ENCODE peak calls at places on chromosomes 6 and 20, in seven cellular contexts. K is CD8-positive, alpha-beta memory T cell; N is Peyer's patch; B is PC-9; H is SJSA1; F is astrocyte; L is CD8-positive, alpha-beta T cell. U is an unnamed sample. For H3K4me1, the result is how much of the 10 kb centered on the place peaks cover.

GRCh38 chr6:85453490-85453889 is 3.6 kb downstream of the NT5E start:
- DNase-seq in K (peak), N (no peak), B (no peak), H (no peak), F (no peak), L (peak), U (no peak)

GRCh38 chr6:170011233-170012142 is 260.1 kb downstream of the ERMARD start:
- DNase-seq in K (no peak), N (peak), B (no peak), H (no peak), F (no peak), L (no peak), U (no peak)

GRCh38 chr6:30888472-30889137 is 4.3 kb downstream of the DDR1 start:
- DNase-seq in K (no peak), N (no peak), B (no peak), H (peak), F (peak), L (no peak), U (no peak)

GRCh38 chr20:45044084-45044573 is 56.8 kb downstream of the KCNS1 start:
- DNase-seq in K (peak), N (no peak), B (peak), H (peak), F (peak), L (peak), U (peak)

GRCh38 chr20:53606364-53606985 is 12.8 kb upstream of the ZNF217 start:
- DNase-seq in K (no peak), N (no peak), B (no peak), H (no peak), F (peak), L (peak), U (no peak)

GRCh38 chr6:111985202-111985731 is 68.6 kb upstream of the CCN6 start:
- DNase-seq in K (no peak), N (no peak), B (peak), H (peak), F (peak), L (no peak), U (no peak)

GRCh38 chr20:15561707-15562106 is 1011.5 kb downstream of the KIF16B start:
- DNase-seq in K (no peak), N (no peak), B (no peak), H (no peak), F (no peak), L (no peak), U (no peak)

GRCh38 chr20:51928931-51929330 is 126.6 kb upstream of the SALL4 start:
- DNase-seq in K (no peak), N (no peak), B (no peak), H (no peak), F (no peak), L (no peak), U (no peak)

GRCh38 chr20:35192071-35192872 is 20.4 kb downstream of the PROCR start:
- DNase-seq in K (no peak), N (no peak), B (no peak), H (no peak), F (no peak), L (no peak), U (peak)

GRCh38 chr6:41271901-41272395 is 14.5 kb downstream of the TREM1 start:
- DNase-seq in K (no peak), N (no peak), B (no peak), H (no peak), F (no peak), L (no peak), U (no peak)

GRCh38 chr6:44428682-44429081 is 41.2 kb downstream of the CDC5L start:
- DNase-seq in K (no peak), N (no peak), B (no peak), H (no peak), F (no peak), L (no peak), U (no peak)

GRCh38 chr20:22579711-22580697 is 4.4 kb downstream of the FOXA2 start:
- DNase-seq in K (no peak), N (no peak), B (no peak), H (no peak), F (no peak), L (no peak), U (no peak)

GRCh38 chr6:27129095-27129815 is 118.2 kb upstream of the PRSS16 start:
- DNase-seq in K (no peak), N (no peak), B (no peak), H (no peak), F (no peak), L (no peak), U (no peak)

GRCh38 chr6:123801067-123801466 is 2.6 kb upstream of the NKAIN2 start:
- DNase-seq in K (no peak), N (no peak), B (no peak), H (no peak), F (no peak), L (no peak), U (no peak)

GRCh38 chr20:13336308-13337089 is 115.4 kb downstream of the ISM1 start:
- DNase-seq in K (no peak), N (no peak), B (peak), H (no peak), F (no peak), L (no peak), U (no peak)

GRCh38 chr6:36368921-36369880 is 18.3 kb downstream of the ETV7 start:
- DNase-seq in K (no peak), N (no peak), B (no peak), H (no peak), F (peak), L (no peak), U (no peak)

GRCh38 chr6:141421378-141421777 is 711.3 kb upstream of the GJE1 start:
- DNase-seq in K (no peak), N (no peak), B (peak), H (peak), F (peak), L (no peak), U (no peak)

GRCh38 chr20:38113401-38114325 is 51.4 kb downstream of the TGM2 start:
- DNase-seq in K (no peak), N (no peak), B (peak), H (peak), F (no peak), L (no peak), U (peak)

GRCh38 chr6:12010635-12011275 is 1.4 kb upstream of the HIVEP1 start:
- DNase-seq in K (no peak), N (peak), B (peak), H (peak), F (no peak), L (no peak), U (no peak)

GRCh38 chr20:62364911-62365736 is 2.0 kb downstream of the LAMA5 start:
- DNase-seq in K (no peak), N (no peak), B (peak), H (no peak), F (no peak), L (no peak), U (no peak)

GRCh38 chr6:25307805-25308494 is 28.8 kb downstream of the CARMIL1 start:
- DNase-seq in K (no peak), N (no peak), B (no peak), H (no peak), F (no peak), L (no peak), U (no peak)

GRCh38 chr6:28333599-28334018 is 2.3 kb downstream of the ZSCAN31 start:
- DNase-seq in K (no peak), N (no peak), B (no peak), H (no peak), F (no peak), L (no peak), U (no peak)

GRCh38 chr6:28333047-28333446 is 2.9 kb downstream of the ZSCAN31 start:
- DNase-seq in K (no peak), N (no peak), B (no peak), H (no peak), F (no peak), L (no peak), U (no peak)

GRCh38 chr6:28335040-28335563 is 846 bp downstream of the ZSCAN31 start:
- DNase-seq in K (no peak), N (no peak), B (no peak), H (no peak), F (no peak), L (no peak), U (no peak)

GRCh38 chr6:28335564-28336283 is at the start of gene ZSCAN31:
- DNase-seq in K (peak), N (peak), B (peak), H (peak), F (peak), L (peak), U (peak)

DNA sequence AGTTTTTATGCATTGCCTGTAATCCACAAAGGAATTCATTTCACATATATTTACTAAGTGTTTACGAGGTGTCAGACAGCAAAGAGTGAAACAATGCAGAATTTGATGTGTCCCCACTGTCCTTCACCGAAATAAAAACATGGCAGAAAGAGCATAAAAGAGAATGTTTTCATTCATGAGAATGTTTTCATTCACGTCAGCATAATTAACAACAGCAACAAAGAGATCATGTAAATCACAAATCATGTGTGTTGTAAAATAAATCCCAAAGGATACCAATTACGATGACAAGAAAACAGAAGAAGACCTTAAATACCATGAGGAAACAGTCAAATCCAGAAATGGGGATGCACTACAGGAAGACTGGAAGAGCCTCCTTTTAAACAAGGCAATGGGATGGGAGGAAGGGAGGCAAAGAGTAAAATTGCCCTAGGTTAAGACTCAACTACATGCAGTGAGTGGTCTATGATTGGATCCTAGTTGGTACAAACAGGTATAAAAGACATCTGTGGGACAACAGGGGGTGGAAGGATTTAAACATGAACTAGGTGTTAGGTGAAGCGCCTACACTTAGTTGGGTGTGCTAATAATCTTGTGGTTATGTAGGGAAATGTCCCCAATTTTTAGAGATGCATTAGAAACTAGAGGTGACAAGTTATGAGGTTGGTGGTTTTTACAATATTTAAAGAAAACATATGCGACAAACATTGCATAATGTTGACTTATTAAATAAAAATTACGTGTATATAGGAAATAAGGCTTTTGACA is 1.5 kb downstream of the ZSCAN31 start:
- DNase-seq in K (no peak), N (no peak), B (no peak), H (no peak), F (no peak), L (no peak), U (no peak)
- H3K4me3 ChIP-seq in K (peak), N (no peak), B (no peak), H (no peak), F (no peak), L (no peak), U (no peak)

GRCh38 chr6:143329323-143329722 is 121.2 kb downstream of the ADAT2 start:
- DNase-seq in K (no peak), N (no peak), B (no peak), H (no peak), F (peak), L (no peak), U (no peak)
- H3K27ac ChIP-seq in K (no peak), N (no peak), B (peak), H (no peak), F (no peak), L (no peak), U (no peak)

GRCh38 chr20:47201074-47201730 is 155.3 kb downstream of the ZMYND8 start:
- DNase-seq in K (no peak), N (no peak), B (no peak), H (no peak), F (no peak), L (no peak), U (no peak)

GRCh38 chr20:47196091-47197081 is 160.1 kb downstream of the ZMYND8 start:
- DNase-seq in K (peak), N (peak), B (peak), H (peak), F (peak), L (peak), U (peak)

GRCh38 chr20:47198254-47198671 is 158.2 kb downstream of the ZMYND8 start:
- DNase-seq in K (no peak), N (no peak), B (no peak), H (no peak), F (no peak), L (no peak), U (no peak)

GRCh38 chr20:47195573-47195972 is 160.9 kb downstream of the ZMYND8 start:
- DNase-seq in K (no peak), N (no peak), B (no peak), H (no peak), F (no peak), L (no peak), U (no peak)

GRCh38 chr20:47198996-47199552 is 157.4 kb downstream of the ZMYND8 start:
- DNase-seq in K (no peak), N (no peak), B (no peak), H (no peak), F (no peak), L (no peak), U (no peak)
- H3K4me1 ChIP-seq in K (under half), N (under half), B (under half), H (under half), F (under half), L (under half), U (under half)

GRCh38 chr6:135851442-135852271 is at the start of gene PDE7B:
- DNase-seq in K (peak), N (peak), B (peak), H (peak), F (peak), L (peak), U (peak)

GRCh38 chr6:135852775-135853174 is 1.3 kb downstream of the PDE7B start:
- DNase-seq in K (no peak), N (no peak), B (no peak), H (no peak), F (no peak), L (no peak), U (no peak)

GRCh38 chr6:135854799-135855198 is 3.3 kb downstream of the PDE7B start:
- DNase-seq in K (no peak), N (no peak), B (no peak), H (no peak), F (no peak), L (no peak), U (no peak)

GRCh38 chr6:135853227-135853626 is 1.7 kb downstream of the PDE7B start:
- DNase-seq in K (no peak), N (no peak), B (no peak), H (no peak), F (no peak), L (no peak), U (peak)

DNA sequence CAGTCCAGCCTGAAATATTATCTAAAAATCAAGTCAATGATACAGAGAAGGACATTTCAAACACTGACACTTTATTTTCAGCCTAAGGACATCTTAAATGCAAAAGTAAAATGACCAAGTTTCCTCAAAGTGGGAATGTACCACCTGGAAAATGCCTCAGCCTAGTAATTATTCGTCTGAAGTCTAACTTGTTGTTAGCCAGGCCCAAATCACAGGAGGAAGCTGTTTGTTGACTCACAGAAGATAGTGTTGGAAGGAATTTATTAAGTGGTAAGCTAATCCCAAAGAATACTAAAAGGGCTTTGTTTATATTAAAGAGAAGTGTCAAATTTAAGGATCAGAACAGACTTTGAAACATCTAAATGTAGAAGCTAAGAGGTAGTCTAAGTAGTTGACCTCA is 2.5 kb downstream of the PDE7B start:
- DNase-seq in K (no peak), N (no peak), B (no peak), H (no peak), F (peak), L (no peak), U (no peak)
- H3K4me3 ChIP-seq in K (no peak), N (no peak), B (no peak), H (no peak), F (no peak), L (no peak), U (no peak)

GRCh38 chr6:18561006-18561750 is 174.0 kb downstream of the RNF144B start:
- DNase-seq in K (no peak), N (no peak), B (no peak), H (no peak), F (no peak), L (no peak), U (no peak)

GRCh38 chr6:18562726-18563125 is 175.6 kb downstream of the RNF144B start:
- DNase-seq in K (no peak), N (no peak), B (no peak), H (no peak), F (no peak), L (no peak), U (peak)

GRCh38 chr6:18565231-18565630 is 178.1 kb downstream of the RNF144B start:
- DNase-seq in K (no peak), N (no peak), B (no peak), H (no peak), F (no peak), L (no peak), U (no peak)

GRCh38 chr6:18567380-18567779 is 180.2 kb downstream of the RNF144B start:
- DNase-seq in K (no peak), N (no peak), B (no peak), H (no peak), F (no peak), L (no peak), U (no peak)

DNA sequence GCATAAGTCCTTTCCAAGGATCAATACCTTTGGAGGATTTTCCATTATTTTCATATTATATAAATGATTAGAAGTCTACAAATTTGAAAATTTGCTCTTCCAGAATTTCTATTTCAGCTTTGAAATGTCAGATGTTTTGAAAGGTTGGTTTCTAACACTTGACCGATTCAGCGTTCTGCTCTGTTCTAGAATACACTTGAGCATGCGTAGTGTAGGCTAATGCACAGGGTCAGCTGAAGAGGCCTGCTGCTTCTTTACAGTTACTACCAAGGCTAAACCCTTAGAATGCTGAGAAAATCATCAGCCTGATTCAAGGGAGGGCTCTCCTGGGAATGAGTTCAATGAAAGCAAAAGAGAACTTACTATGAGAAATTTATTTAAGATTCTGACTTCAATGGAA is 177.6 kb downstream of the RNF144B start:
- DNase-seq in K (no peak), N (no peak), B (no peak), H (no peak), F (no peak), L (no peak), U (no peak)
- H3K27ac ChIP-seq in K (no peak), N (no peak), B (no peak), H (no peak), F (no peak), L (no peak), U (no peak)

DNA sequence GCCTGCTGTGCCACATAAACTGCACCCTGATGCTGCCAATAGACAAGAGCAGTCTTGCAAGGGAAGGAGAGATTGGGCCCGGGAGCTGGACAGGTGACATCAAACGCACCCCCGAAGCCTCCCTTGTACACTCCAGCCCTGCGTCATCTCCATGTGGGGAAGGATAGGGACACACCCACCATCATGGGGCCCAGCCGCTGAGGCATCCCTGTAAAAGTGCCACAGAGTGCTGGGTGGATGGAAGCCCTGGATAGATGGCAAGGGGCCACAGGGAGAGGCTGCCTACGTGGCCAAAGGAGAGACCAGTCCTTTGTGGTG is 117.1 kb downstream of the SYNDIG1 start:
- DNase-seq in K (no peak), N (no peak), B (no peak), H (peak), F (no peak), L (peak), U (no peak)
- H3K4me1 ChIP-seq in K (under half), N (under half), B (under half), H (under half), F (under half), L (under half), U (under half)

DNA sequence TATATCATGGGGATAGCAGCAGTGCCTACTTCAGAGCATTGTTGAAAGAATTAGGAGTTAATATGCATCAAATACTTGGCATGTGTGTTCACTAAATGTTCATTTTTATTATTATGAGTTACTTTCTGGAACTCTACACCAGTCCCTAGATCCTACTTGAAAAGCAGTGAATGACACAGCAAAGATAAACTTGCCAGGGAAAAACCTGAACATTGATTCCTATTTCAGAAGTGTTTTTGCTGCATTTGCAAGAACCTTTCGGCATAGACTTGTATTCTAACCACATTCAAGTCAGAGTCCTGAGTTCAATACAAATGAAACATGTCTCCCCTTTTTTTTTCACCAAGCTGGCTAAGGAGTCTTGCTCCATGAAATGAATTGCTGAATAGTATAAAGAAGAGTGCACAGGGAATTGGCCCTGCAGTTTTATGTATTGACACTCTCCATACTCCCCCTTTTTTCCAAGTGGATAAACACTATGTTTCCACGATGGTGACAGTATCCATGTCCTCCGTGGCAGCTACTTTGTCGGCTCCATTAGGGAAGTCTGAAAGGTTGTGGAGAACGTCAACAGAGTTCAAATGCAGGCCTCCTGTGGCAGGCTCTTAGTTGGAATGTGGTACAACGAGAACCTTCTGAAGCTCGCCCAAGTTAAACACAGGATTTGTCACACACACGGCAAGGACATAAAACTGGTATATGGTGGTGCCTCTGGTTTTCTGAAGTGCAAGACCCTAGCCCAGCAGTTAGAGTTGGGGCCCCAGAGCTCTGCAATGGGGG is 187.2 kb upstream of the TAB2 start:
- DNase-seq in K (no peak), N (no peak), B (peak), H (no peak), F (no peak), L (no peak), U (no peak)
- H3K4me3 ChIP-seq in K (no peak), N (no peak), B (no peak), H (no peak), F (no peak), L (no peak), U (no peak)

GRCh38 chr6:124953808-124954207 is 8.4 kb upstream of the RNF217 start:
- DNase-seq in K (no peak), N (no peak), B (no peak), H (no peak), F (no peak), L (no peak), U (no peak)
- H3K27ac ChIP-seq in K (no peak), N (no peak), B (no peak), H (no peak), F (no peak), L (no peak), U (no peak)